ENCODE peak calls at places on chromosomes 5 and 9, in four cellular contexts. D is fibroblast of mammary gland; A is right lobe of liver; F is stimulated activated CD8-positive, alpha-beta memory T cell treated with anti-CD3 and anti-CD28 coated beads, Interleukin-2, amount 100 ng/mL, for 48 hours. H is an unnamed sample.

GRCh38 chr9:2621678-2622360 is at the start of gene VLDLR:
- DNase-seq in D (no peak), A (peak; percentile 49), F (peak; percentile 36), H (peak; percentile 71)

GRCh38 chr5:171574374-171574773 is 154.9 kb downstream of the FGF18 start:
- DNase-seq in D (peak; percentile 14), A (no peak), F (no peak), H (no peak)

GRCh38 chr5:115417076-115417475 is 120.6 kb upstream of the CCDC112 start:
- DNase-seq in D (no peak), A (no peak), F (no peak), H (no peak)

GRCh38 chr9:113632776-113633590 is 169.5 kb downstream of the RGS3 start:
- DNase-seq in D (peak; percentile 56), A (peak; percentile 14), F (peak; percentile 39), H (no peak)

GRCh38 chr5:37111426-37112382 is 137.5 kb downstream of the CPLANE1 start:
- DNase-seq in D (no peak), A (no peak), F (no peak), H (no peak)

GRCh38 chr9:37301369-37302172 is 120.9 kb upstream of the GRHPR start:
- DNase-seq in D (no peak), A (no peak), F (no peak), H (no peak)

GRCh38 chr9:115913666-115914065 is 239.9 kb upstream of the PAPPA start:
- DNase-seq in D (peak; percentile 61), A (no peak), F (no peak), H (no peak)

GRCh38 chr9:37683531-37684371 is 33.0 kb downstream of the FRMPD1 start:
- DNase-seq in D (no peak), A (no peak), F (no peak), H (no peak)

GRCh38 chr9:137919649-137920101 is 42.1 kb downstream of the CACNA1B start:
- DNase-seq in D (no peak), A (no peak), F (no peak), H (no peak)

GRCh38 chr5:75057551-75057950 is 5.2 kb upstream of the GCNT4 start:
- DNase-seq in D (no peak), A (no peak), F (no peak), H (no peak)

GRCh38 chr5:157066950-157067349 is 8.0 kb upstream of the HAVCR1 start:
- DNase-seq in D (no peak), A (no peak), F (no peak), H (no peak)

GRCh38 chr9:134296301-134297081 is 29.8 kb upstream of the RXRA start:
- DNase-seq in D (no peak), A (no peak), F (no peak), H (no peak)

GRCh38 chr5:4862500-4862899 is 277.6 kb upstream of the ADAMTS16 start:
- DNase-seq in D (peak; percentile 60), A (no peak), F (no peak), H (no peak)